ENCODE peak calls at places on chromosome 11, in ten cellular contexts. V is H4; B is stimulated activated CD8-positive, alpha-beta memory T cell treated with anti-CD3 and anti-CD28 coated beads, Interleukin-7, amount 100 ng/mL, for 1 hour; D is midbrain; Z is endothelial cell; S is endothelial cell of umbilical vein; T is NCI-H1417; N is GM04503; Y is left ventricle myocardium superior; P is activated naive CD8-positive, alpha-beta T cell treated with anti-CD3 and anti-CD28 coated beads for 36 hours. U is an unnamed sample.

GRCh38 chr11:134667175-134667500 is 255.1 kb upstream of the B3GAT1 start:
- DNase-seq in Y (no peak), S (no peak), D (no peak), T (no peak), Z (no peak), B (no peak), V (no peak), P (no peak), N (no peak), U (no peak)

GRCh38 chr11:114275295-114275694 is 20.9 kb upstream of the NNMT start:
- DNase-seq in D (peak), T (no peak), V (no peak), S (no peak), Y (peak), P (no peak), N (no peak), B (no peak), Z (no peak), U (no peak)

GRCh38 chr11:75703709-75704237 is 13.9 kb upstream of the MOGAT2 start:
- DNase-seq in Y (no peak), S (no peak), P (no peak), B (no peak), T (no peak), Z (no peak), N (no peak), V (no peak), D (no peak), U (no peak)

GRCh38 chr11:128860571-128861361 is 6.3 kb downstream of the KCNJ1 start:
- DNase-seq in Y (no peak), N (peak), B (no peak), P (no peak), Z (no peak), T (no peak), V (no peak), D (no peak), S (no peak), U (no peak)

GRCh38 chr11:64870893-64871849 is 7.2 kb downstream of the EHD1 start:
- DNase-seq in P (no peak), B (no peak), N (no peak), T (no peak), S (peak), V (no peak), Z (no peak), D (no peak), Y (peak), U (no peak)

GRCh38 chr11:63614136-63614664 is at the start of gene PLAAT3:
- DNase-seq in S (peak), Y (peak), Z (peak), P (peak), T (peak), V (no peak), D (peak), N (no peak), B (peak), U (no peak)

GRCh38 chr11:29435421-29435820 is 581.4 kb downstream of the KCNA4 start:
- DNase-seq in Z (no peak), P (no peak), D (no peak), N (no peak), V (peak), T (no peak), Y (no peak), B (no peak), S (peak), U (no peak)

GRCh38 chr11:114152785-114153184 is 93.3 kb downstream of the ZBTB16 start:
- DNase-seq in S (no peak), N (no peak), B (no peak), T (no peak), V (no peak), D (no peak), Y (no peak), P (no peak), Z (no peak), U (no peak)

GRCh38 chr11:60658409-60658808 is 41.0 kb upstream of the MS4A8 start:
- DNase-seq in P (no peak), Z (no peak), Y (no peak), V (no peak), D (no peak), B (no peak), T (peak), N (no peak), S (no peak), U (no peak)

GRCh38 chr11:124210421-124210820 is 27.3 kb downstream of the OR10D3 start:
- DNase-seq in T (no peak), P (no peak), Z (no peak), Y (no peak), B (no peak), N (no peak), S (no peak), D (no peak), V (no peak), U (no peak)

GRCh38 chr11:134950692-134951304 is 538.8 kb upstream of the B3GAT1 start:
- DNase-seq in S (peak), N (peak), B (no peak), Z (no peak), Y (no peak), D (no peak), V (peak), T (no peak), P (no peak), U (no peak)

GRCh38 chr11:2275334-2276279 is 5.2 kb upstream of the ASCL2 start:
- DNase-seq in N (no peak), B (no peak), D (no peak), S (no peak), P (no peak), Z (peak), Y (no peak), T (no peak), V (no peak), U (no peak)

U was measured in DND-41.